ENCODE peak calls at places on chromosome 19, in five cellular contexts. One of them, this sample, is unnamed. For H3K27me3 and H3K4me1, the result is how much of the 10 kb centered on the place peaks cover.

GRCh38 chr19:32976223-32976805 is 4.3 kb downstream of the FAAP24 start:
- ATAC-seq in HepG2: no peak
- ATAC-seq in GM12878: no peak
- ATAC-seq in upper lobe of left lung: no peak
- ATAC-seq in K562: no peak
- ATAC-seq in this sample: no peak

GRCh38 chr19:676007-676342 is 217 bp upstream of the FSTL3 start:
- ATAC-seq in HepG2: no peak
- ATAC-seq in GM12878: no peak
- ATAC-seq in upper lobe of left lung: no peak
- ATAC-seq in K562: no peak
- ATAC-seq in this sample: peak

GRCh38 chr19:21850636-21851255 is 14.8 kb upstream of the ZNF43 start:
- ATAC-seq in upper lobe of left lung: no peak
- ATAC-seq in HepG2: no peak
- ATAC-seq in K562: no peak
- ATAC-seq in GM12878: no peak
- ATAC-seq in this sample: no peak

GRCh38 chr19:54352546-54352945 is 12.2 kb downstream of the LAIR1 start:
- ATAC-seq in GM12878: no peak
- ATAC-seq in K562: no peak
- ATAC-seq in HepG2: no peak
- ATAC-seq in upper lobe of left lung: no peak
- ATAC-seq in this sample: no peak

GRCh38 chr19:2494084-2494446 is 18.1 kb downstream of the GADD45B start:
- ATAC-seq in K562: no peak
- ATAC-seq in upper lobe of left lung: peak
- ATAC-seq in GM12878: no peak
- ATAC-seq in HepG2: peak
- ATAC-seq in this sample: no peak

GRCh38 chr19:49692102-49692599 is 1.2 kb downstream of the CPT1C start:
- ATAC-seq in K562: no peak
- ATAC-seq in upper lobe of left lung: no peak
- ATAC-seq in HepG2: peak
- ATAC-seq in GM12878: no peak
- ATAC-seq in this sample: no peak

GRCh38 chr19:52170304-52170703 is 1.1 kb downstream of the ZNF836 start:
- ATAC-seq in upper lobe of left lung: peak
- ATAC-seq in HepG2: peak
- ATAC-seq in K562: peak
- ATAC-seq in GM12878: no peak
- ATAC-seq in this sample: no peak

GRCh38 chr19:39858541-39858940 is 12.4 kb upstream of the FBL start:
- ATAC-seq in K562: peak
- ATAC-seq in upper lobe of left lung: peak
- ATAC-seq in GM12878: no peak
- ATAC-seq in HepG2: peak
- ATAC-seq in this sample: peak

GRCh38 chr19:51544038-51544437 is 12.6 kb upstream of the SIGLEC6 start:
- ATAC-seq in upper lobe of left lung: no peak
- ATAC-seq in HepG2: no peak
- ATAC-seq in GM12878: no peak
- ATAC-seq in K562: no peak
- ATAC-seq in this sample: no peak

GRCh38 chr19:16168465-16169081 is 4.8 kb downstream of the CIB3 start:
- ATAC-seq in HepG2: no peak
- ATAC-seq in K562: peak
- ATAC-seq in GM12878: peak
- ATAC-seq in upper lobe of left lung: no peak
- ATAC-seq in this sample: no peak

GRCh38 chr19:7482584-7483439 is 6.0 kb downstream of the PEX11G start:
- ATAC-seq in upper lobe of left lung: peak
- ATAC-seq in K562: peak
- ATAC-seq in HepG2: no peak
- ATAC-seq in GM12878: peak
- ATAC-seq in this sample: no peak

GRCh38 chr19:40718774-40719391 is 2.0 kb downstream of the ITPKC start:
- ATAC-seq in GM12878: peak
- ATAC-seq in K562: peak
- ATAC-seq in upper lobe of left lung: no peak
- ATAC-seq in HepG2: peak
- ATAC-seq in this sample: no peak

GRCh38 chr19:17951151-17952040 is 15.5 kb upstream of the KCNN1 start:
- ATAC-seq in K562: no peak
- ATAC-seq in upper lobe of left lung: no peak
- ATAC-seq in HepG2: no peak
- ATAC-seq in GM12878: peak
- ATAC-seq in this sample: no peak

GRCh38 chr19:17950310-17951150 is 16.4 kb upstream of the KCNN1 start:
- ATAC-seq in K562: no peak
- ATAC-seq in GM12878: peak
- ATAC-seq in upper lobe of left lung: no peak
- ATAC-seq in HepG2: no peak
- ATAC-seq in this sample: no peak

GRCh38 chr19:32971012-32971595 is 654 bp downstream of the CEP89 start:
- ATAC-seq in HepG2: peak
- ATAC-seq in K562: no peak
- ATAC-seq in GM12878: no peak
- ATAC-seq in upper lobe of left lung: no peak
- ATAC-seq in this sample: no peak

GRCh38 chr19:12792048-12792852 is 964 bp downstream of the JUNB start:
- ATAC-seq in K562: peak
- ATAC-seq in GM12878: peak
- ATAC-seq in upper lobe of left lung: no peak
- ATAC-seq in HepG2: no peak
- ATAC-seq in this sample: no peak

GRCh38 chr19:12792853-12793289 is 1.6 kb downstream of the JUNB start:
- ATAC-seq in upper lobe of left lung: no peak
- ATAC-seq in GM12878: no peak
- ATAC-seq in HepG2: no peak
- ATAC-seq in K562: no peak
- ATAC-seq in this sample: no peak

GRCh38 chr19:12790628-12791344 is 500 bp upstream of the JUNB start:
- ATAC-seq in upper lobe of left lung: no peak
- ATAC-seq in GM12878: no peak
- ATAC-seq in HepG2: no peak
- ATAC-seq in K562: no peak
- ATAC-seq in this sample: no peak

GRCh38 chr19:12789904-12790619 is 1.2 kb upstream of the JUNB start:
- ATAC-seq in HepG2: peak
- ATAC-seq in GM12878: peak
- ATAC-seq in upper lobe of left lung: peak
- ATAC-seq in K562: peak
- ATAC-seq in this sample: peak

DNA sequence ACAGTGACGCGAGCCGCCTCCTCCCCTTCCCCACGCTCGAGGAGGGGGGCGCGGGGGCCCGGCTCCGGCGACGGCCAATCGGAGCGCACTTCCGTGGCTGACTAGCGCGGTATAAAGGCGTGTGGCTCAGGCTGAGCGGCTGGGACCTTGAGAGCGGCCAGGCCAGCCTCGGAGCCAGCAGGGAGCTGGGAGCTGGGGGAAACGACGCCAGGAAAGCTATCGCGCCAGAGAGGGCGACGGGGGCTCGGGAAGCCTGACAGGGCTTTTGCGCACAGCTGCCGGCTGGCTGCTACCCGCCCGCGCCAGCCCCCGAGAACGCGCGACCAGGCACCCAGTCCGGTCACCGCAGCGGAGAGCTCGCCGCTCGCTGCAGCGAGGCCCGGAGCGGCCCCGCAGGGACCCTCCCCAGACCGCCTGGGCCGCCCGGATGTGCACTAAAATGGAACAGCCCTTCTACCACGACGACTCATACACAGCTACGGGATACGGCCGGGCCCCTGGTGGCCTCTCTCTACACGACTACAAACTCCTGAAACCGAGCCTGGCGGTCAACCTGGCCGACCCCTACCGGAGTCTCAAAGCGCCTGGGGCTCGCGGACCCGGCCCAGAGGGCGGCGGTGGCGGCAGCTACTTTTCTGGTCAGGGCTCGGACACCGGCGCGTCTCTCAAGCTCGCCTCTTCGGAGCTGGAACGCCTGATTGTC is at the start of gene JUNB:
- ATAC-seq in HepG2: peak
- ATAC-seq in K562: peak
- ATAC-seq in upper lobe of left lung: peak
- ATAC-seq in GM12878: peak
- ATAC-seq in this sample: peak
- TF ChIP-seq EP300 in HepG2: peak
- TF ChIP-seq EP300 in K562: peak
- TF ChIP-seq EP300 in upper lobe of left lung: peak
- TF ChIP-seq EP300 in GM12878: peak
- TF ChIP-seq EP300 in this sample: peak

DNA sequence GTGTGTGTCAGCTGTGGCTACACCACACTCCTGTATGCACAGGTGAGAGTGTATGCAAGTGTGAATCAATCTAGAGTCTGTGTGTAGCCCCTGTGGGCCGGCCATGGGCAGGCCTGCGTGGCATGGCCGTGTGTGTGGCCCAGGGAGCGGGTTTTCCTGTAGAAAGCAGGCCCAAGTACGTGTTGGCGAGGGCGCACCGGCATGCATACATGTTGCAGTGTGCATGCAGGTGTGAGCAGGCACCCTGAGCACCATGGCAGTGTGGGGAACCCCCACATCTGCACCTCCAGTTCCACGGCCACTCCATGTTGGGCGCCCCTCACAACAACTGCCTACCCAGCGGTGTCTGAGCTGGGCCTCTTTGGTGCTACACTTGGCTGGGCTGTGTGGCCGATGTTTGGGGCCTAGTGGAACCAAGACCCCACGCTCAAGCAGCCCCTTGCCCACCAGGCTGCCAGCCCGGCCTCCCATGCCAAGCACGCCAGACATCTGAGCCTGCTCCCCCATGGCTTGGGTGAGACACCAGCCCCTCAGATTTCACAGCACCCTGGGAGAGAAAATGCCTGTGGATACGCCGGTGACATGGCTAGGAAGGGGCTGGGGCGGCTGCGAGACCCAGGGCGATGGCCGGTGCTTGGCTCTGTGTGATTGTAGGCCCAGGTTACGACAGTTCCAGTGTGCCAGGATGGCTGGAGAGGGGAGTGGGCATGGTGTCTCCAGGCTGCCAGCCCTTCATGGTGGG is 2.1 kb downstream of the NFIX start:
- ATAC-seq in upper lobe of left lung: no peak
- ATAC-seq in K562: no peak
- ATAC-seq in HepG2: no peak
- ATAC-seq in GM12878: no peak
- ATAC-seq in this sample: no peak
- H3K27me3 ChIP-seq in upper lobe of left lung: under half
- H3K27me3 ChIP-seq in K562: under half
- H3K27me3 ChIP-seq in HepG2: under half
- H3K27me3 ChIP-seq in GM12878: under half
- H3K27me3 ChIP-seq in this sample: under half

DNA sequence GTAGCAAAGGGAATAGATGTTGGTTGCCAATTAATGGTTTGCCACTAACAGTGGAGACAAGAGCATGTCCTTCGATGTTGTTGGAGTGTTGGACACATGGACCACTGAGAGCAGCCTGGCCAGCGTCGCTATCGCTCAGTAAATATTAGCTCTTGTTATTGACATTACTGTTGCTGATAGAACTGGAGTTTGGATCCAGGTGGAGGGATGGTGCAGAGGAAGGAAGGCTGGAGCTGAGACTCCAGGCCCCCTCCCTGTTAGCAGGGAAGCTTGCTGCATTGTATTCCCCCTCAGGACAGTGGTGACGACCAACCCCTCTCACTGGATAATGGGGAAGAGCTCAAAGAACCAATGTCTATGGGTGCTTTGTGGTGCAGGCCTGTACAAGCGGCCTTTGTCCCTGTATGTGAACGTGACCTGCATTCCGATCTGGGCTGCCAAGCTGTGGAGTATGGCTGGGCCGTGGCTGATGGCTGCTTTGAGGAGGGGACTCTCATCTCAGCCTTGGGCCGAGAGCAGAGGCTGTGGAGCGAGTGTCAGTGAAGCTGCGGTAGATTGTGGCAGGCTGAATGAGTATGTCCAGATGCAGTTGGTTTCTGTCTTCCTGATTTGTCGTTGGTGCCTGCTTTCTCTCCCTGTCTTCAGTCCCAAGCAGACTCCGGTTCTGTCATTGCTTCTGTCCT is 7.0 kb downstream of the CLASRP start:
- ATAC-seq in K562: no peak
- ATAC-seq in HepG2: peak
- ATAC-seq in upper lobe of left lung: no peak
- ATAC-seq in GM12878: no peak
- ATAC-seq in this sample: no peak
- H3K4me1 ChIP-seq in K562: under half
- H3K4me1 ChIP-seq in HepG2: half or more
- H3K4me1 ChIP-seq in upper lobe of left lung: under half
- H3K4me1 ChIP-seq in GM12878: under half
- H3K4me1 ChIP-seq in this sample: under half

DNA sequence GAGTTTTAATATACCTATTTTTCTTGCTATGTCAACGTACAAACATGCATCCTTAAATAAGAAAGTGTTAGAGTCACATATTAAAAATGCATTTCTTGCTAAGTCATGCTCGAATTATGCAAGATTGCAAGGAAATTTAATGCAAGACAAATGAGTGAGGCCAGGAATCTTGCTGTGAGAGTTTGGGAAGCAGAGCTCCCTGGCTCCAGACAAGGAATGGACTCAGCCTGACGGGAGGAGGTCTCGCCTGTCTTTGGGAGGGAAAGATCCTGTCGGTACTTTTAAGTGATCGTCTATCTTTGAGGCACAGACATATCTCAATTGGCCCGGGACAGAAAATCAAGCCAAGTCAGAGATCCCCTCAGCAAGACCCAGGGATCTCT is 39.2 kb downstream of the RFX2 start:
- ATAC-seq in K562: no peak
- ATAC-seq in upper lobe of left lung: peak
- ATAC-seq in HepG2: no peak
- ATAC-seq in GM12878: no peak
- ATAC-seq in this sample: peak
- TF ChIP-seq EP300 in K562: no peak
- TF ChIP-seq EP300 in upper lobe of left lung: no peak
- TF ChIP-seq EP300 in HepG2: no peak
- TF ChIP-seq EP300 in GM12878: no peak
- TF ChIP-seq EP300 in this sample: no peak

DNA sequence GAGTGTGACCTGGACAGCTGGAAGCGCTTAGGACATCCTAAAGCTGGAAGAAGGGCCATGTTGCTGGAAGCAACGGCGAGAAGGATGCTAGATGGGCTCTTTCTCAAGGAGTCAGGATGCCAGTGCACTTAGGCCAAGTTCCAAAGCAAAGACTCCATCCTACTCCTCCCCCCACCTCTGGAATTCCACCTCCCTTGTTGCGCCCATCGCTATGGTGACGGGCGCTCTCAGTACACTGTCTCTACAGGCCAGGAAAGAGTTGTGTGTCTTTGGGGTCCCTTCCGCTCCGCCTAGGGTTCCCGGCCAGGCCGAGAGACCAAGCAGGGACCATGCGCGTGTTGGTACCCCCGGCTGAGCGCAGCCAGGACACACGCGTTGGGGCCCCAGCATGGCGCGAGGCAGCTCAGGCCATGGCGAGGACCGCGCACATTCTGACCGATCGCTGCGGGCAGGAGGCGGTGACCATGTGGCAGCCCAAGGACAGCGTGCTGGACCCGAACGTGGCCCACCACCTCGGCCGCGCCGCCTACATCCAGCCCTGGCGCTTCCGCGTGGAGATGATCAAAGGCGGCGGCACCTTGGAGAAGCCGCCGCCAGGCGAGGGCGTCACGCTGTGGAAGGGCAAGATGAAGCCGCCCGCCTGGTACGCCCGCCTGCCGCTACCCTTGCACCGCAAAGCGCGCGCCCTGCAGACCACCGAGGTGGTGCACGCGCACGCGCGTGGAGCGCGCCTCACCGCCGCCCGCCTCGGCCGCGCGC is 31.0 kb upstream of the SLC1A6 start:
- ATAC-seq in K562: no peak
- ATAC-seq in HepG2: no peak
- ATAC-seq in upper lobe of left lung: peak
- ATAC-seq in GM12878: no peak
- ATAC-seq in this sample: no peak
- H3K27me3 ChIP-seq in K562: under half
- H3K27me3 ChIP-seq in HepG2: under half
- H3K27me3 ChIP-seq in upper lobe of left lung: under half
- H3K27me3 ChIP-seq in GM12878: under half
- H3K27me3 ChIP-seq in this sample: half or more

This sample was measured in gastroesophageal sphincter.